ENCODE peak calls at places on chromosomes 3 and 15, in four cellular contexts. W, S, E and I are unnamed samples.

GRCh38 chr3:56469141-56469540 is 874 bp upstream of the ERC2 start:
- DNase-seq in W (no peak), S (no peak), E (no peak), I (no peak)

GRCh38 chr3:160401301-160402095 is 2.0 kb downstream of the SMC4 start:
- DNase-seq in W (no peak), E (peak), S (no peak), I (peak)

GRCh38 chr3:187717572-187717971 is 15.2 kb upstream of the RTP2 start:
- DNase-seq in S (no peak), W (no peak), E (no peak), I (no peak)

GRCh38 chr3:193039058-193039457 is 121.4 kb upstream of the MB21D2 start:
- DNase-seq in S (no peak), E (no peak), W (no peak), I (no peak)

GRCh38 chr3:130712718-130713423 is 33.8 kb downstream of the PIK3R4 start:
- DNase-seq in W (no peak), S (no peak), E (no peak), I (no peak)

GRCh38 chr3:184672335-184672734 is 39.5 kb downstream of the MAGEF1 start:
- DNase-seq in E (no peak), S (no peak), W (no peak), I (no peak)

GRCh38 chr3:66153471-66153870 is 67.3 kb upstream of the SLC25A26 start:
- DNase-seq in S (no peak), W (no peak), E (no peak), I (no peak)

GRCh38 chr15:48413304-48413703 is 82.1 kb downstream of the DUT start:
- DNase-seq in W (no peak), S (no peak), E (peak), I (no peak)

GRCh38 chr3:30908466-30909037 is 14.1 kb upstream of the GADL1 start:
- DNase-seq in W (no peak), S (no peak), E (no peak), I (no peak)

GRCh38 chr3:48642605-48643004 is 7.3 kb upstream of the SLC26A6 start:
- DNase-seq in S (no peak), W (no peak), E (no peak), I (no peak)

GRCh38 chr3:47405820-47406761 is 25.3 kb downstream of the PTPN23 start:
- DNase-seq in S (peak), E (no peak), W (no peak), I (no peak)

GRCh38 chr3:172201136-172201989 is 162.0 kb downstream of the FNDC3B start:
- DNase-seq in W (no peak), S (peak), E (no peak), I (no peak)

GRCh38 chr3:36097180-36097579 is 283.1 kb upstream of the STAC start:
- DNase-seq in W (no peak), S (no peak), E (no peak), I (no peak)

GRCh38 chr3:194482196-194482593 is 4.6 kb downstream of the ATP13A3 start:
- DNase-seq in E (no peak), W (no peak), S (no peak), I (no peak)

GRCh38 chr3:72097053-72097452 is 312.1 kb upstream of the PROK2 start:
- DNase-seq in E (no peak), S (no peak), W (no peak), I (no peak)

GRCh38 chr3:72095521-72095920 is 310.6 kb upstream of the PROK2 start:
- DNase-seq in W (no peak), S (no peak), E (no peak), I (no peak)

GRCh38 chr3:72093270-72093669 is 308.3 kb upstream of the PROK2 start:
- DNase-seq in S (no peak), E (no peak), W (no peak), I (no peak)

GRCh38 chr3:72088486-72089025 is 303.6 kb upstream of the PROK2 start:
- DNase-seq in E (no peak), S (no peak), W (no peak), I (no peak)

GRCh38 chr3:72092778-72093177 is 307.8 kb upstream of the PROK2 start:
- DNase-seq in E (peak), S (no peak), W (no peak), I (no peak)
- TF ChIP-seq CTCF in E (no peak), S (peak), W (peak), I (no peak)

GRCh38 chr15:29410342-29410741 is 140.7 kb upstream of the NSMCE3 start:
- DNase-seq in S (no peak), E (no peak), W (no peak), I (no peak)

GRCh38 chr15:29409890-29410289 is 140.3 kb upstream of the NSMCE3 start:
- DNase-seq in S (no peak), E (no peak), W (no peak), I (no peak)

GRCh38 chr15:29405564-29405963 is 135.9 kb upstream of the NSMCE3 start:
- DNase-seq in W (no peak), S (no peak), E (no peak), I (no peak)

DNA sequence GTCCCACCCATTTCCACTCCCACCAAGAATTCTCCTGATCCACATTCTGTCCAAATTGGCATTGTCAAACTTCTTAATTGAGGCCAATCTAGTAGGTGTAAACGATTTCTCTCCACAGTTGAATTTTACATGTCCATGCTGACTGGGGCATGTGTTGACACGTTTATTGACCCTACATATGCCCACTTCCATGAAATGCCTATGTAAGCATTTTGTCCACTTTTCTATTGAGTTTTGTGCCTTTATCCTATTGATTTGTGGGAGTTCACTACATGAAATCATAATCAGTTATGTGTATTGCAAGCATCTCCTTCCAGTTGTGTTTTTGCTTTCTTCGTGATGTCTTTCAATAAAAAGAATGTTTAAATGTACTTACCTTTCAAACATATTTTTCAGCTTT is 141.7 kb upstream of the NSMCE3 start:
- DNase-seq in S (no peak), W (no peak), E (no peak), I (no peak)
- TF ChIP-seq HDAC2 in S (no peak), W (no peak), E (no peak), I (no peak)

DNA sequence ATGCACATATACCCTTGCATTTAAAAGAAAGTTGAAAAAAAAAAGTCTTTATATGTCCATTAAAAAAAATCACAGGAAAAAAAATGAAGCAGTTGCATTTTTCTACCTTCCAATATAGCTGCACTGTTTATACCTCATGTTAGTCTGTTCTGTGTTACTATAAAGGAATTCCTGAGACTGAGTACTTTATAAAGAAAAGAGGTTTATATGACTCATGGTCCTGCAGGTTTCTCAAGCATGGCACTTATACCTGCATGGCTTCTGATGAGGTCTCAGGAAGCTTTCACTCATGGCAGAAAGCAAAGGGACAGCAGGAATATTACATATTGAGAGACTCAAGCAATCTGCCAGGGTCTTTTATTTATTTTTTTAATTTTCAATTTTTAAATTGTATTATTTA is 277.2 kb upstream of the BCHE start:
- DNase-seq in S (no peak), E (no peak), W (no peak), I (no peak)
- TF ChIP-seq POLR2AphosphoS2 in S (no peak), E (no peak), W (no peak), I (no peak)

GRCh38 chr15:27704939-27705514 is 394.1 kb downstream of the OCA2 start:
- DNase-seq in E (no peak), S (no peak), W (no peak), I (no peak)

GRCh38 chr15:27701956-27702355 is 397.2 kb downstream of the OCA2 start:
- DNase-seq in S (no peak), W (no peak), E (no peak), I (no peak)

GRCh38 chr15:27706300-27706699 is 392.8 kb downstream of the OCA2 start:
- DNase-seq in W (no peak), E (no peak), S (no peak), I (no peak)

DNA sequence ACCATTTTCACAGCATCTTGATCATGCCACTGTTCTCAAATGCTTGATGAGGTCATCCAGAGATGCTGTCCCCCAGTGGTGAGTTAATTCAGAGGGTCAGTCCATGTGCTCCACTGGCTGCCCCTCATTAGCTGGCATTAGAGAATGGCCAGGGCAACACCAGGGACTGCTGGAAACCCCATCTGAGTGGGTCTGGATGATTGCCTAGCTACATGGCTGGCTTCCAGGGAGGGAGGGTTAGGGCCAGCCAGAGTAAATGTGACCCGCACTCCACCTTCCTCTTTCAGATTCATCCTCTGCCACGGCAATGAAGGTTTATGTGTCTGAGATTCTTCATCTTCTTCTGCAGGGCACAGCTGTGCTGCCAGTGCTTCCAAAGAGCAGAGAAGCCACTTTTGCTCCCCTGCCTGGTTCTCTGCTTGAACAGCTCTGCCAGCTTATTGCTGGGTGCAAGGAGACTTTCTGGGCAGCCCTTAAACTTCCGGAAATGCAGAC is 391.9 kb downstream of the OCA2 start:
- DNase-seq in E (no peak), S (no peak), W (no peak), I (no peak)
- TF ChIP-seq CTCF in E (no peak), S (no peak), W (no peak), I (no peak)